ENCODE peak calls at places on chromosomes 1 and 21, in four cellular contexts. C is A549, H is IMR-90, N is K562. Z is an unnamed sample.

GRCh38 chr1:110608247-110608646 is 2.1 kb upstream of the KCNA2 start:
- DNase-seq in H (no peak), N (no peak), C (no peak), Z (no peak)

GRCh38 chr21:45515241-45516061 is 26.8 kb downstream of the SLC19A1 start:
- DNase-seq in H (no peak), N (no peak), C (no peak), Z (no peak)

GRCh38 chr21:32705139-32705538 is 22.7 kb downstream of the SYNJ1 start:
- DNase-seq in N (no peak), H (peak), C (no peak), Z (no peak)

GRCh38 chr1:107405241-107405640 is 264.4 kb downstream of the NTNG1 start:
- DNase-seq in H (peak), C (no peak), N (no peak), Z (no peak)

GRCh38 chr1:47650205-47650604 is 212.4 kb downstream of the FOXD2 start:
- DNase-seq in C (peak), H (peak), N (no peak), Z (no peak)

GRCh38 chr1:192158181-192158580 is at the start of gene RGS18:
- DNase-seq in C (no peak), N (no peak), H (peak), Z (no peak)

GRCh38 chr1:66540434-66541032 is 6.6 kb downstream of the SGIP1 start:
- DNase-seq in N (no peak), C (no peak), H (peak), Z (no peak)

GRCh38 chr1:13813398-13814012 is 113.5 kb downstream of the PRDM2 start:
- DNase-seq in N (peak), C (no peak), H (no peak), Z (peak)

GRCh38 chr1:240909701-240910457 is 297.9 kb upstream of the GREM2 start:
- DNase-seq in H (no peak), N (no peak), C (no peak), Z (no peak)

GRCh38 chr1:87428351-87428750 is 99.7 kb downstream of the LMO4 start:
- DNase-seq in N (no peak), H (no peak), C (no peak), Z (no peak)

GRCh38 chr1:47432071-47433036 is 5.5 kb upstream of the FOXD2 start:
- DNase-seq in H (peak), C (peak), N (peak), Z (peak)

GRCh38 chr1:151277249-151277648 is 4.8 kb upstream of the ZNF687 start:
- DNase-seq in N (no peak), H (no peak), C (no peak), Z (no peak)

GRCh38 chr1:200410566-200410878 is 686 bp upstream of the ZNF281 start:
- DNase-seq in N (peak), C (no peak), H (no peak), Z (no peak)

GRCh38 chr1:228258486-228258885 is 50.6 kb downstream of the OBSCN start:
- DNase-seq in C (no peak), N (no peak), H (no peak), Z (no peak)

GRCh38 chr1:15714438-15715136 is 21.5 kb upstream of the SLC25A34 start:
- DNase-seq in H (peak), C (no peak), N (no peak), Z (no peak)

GRCh38 chr1:206526064-206526911 is 19.0 kb downstream of the RASSF5 start:
- DNase-seq in C (no peak), H (no peak), N (no peak), Z (no peak)

GRCh38 chr1:77473690-77474089 is 191.9 kb downstream of the AK5 start:
- DNase-seq in N (no peak), H (peak), C (no peak), Z (no peak)

GRCh38 chr1:24972257-24973242 is 42.5 kb upstream of the RUNX3 start:
- DNase-seq in C (no peak), H (peak), N (no peak), Z (no peak)

GRCh38 chr1:205963756-205964155 is 20.5 kb upstream of the SLC26A9 start:
- DNase-seq in N (no peak), C (no peak), H (no peak), Z (no peak)

GRCh38 chr1:204320413-204320812 is 39.3 kb downstream of the PLEKHA6 start:
- DNase-seq in C (no peak), N (peak), H (peak), Z (no peak)

GRCh38 chr1:218409946-218410510 is 64.9 kb downstream of the TGFB2 start:
- DNase-seq in H (peak), C (no peak), N (no peak), Z (no peak)

GRCh38 chr1:174265273-174265672 is 106.0 kb downstream of the RABGAP1L start:
- DNase-seq in H (no peak), C (no peak), N (no peak), Z (no peak)

GRCh38 chr1:47196622-47197021 is 6.8 kb upstream of the PDZK1IP1 start:
- DNase-seq in H (no peak), C (no peak), N (no peak), Z (no peak)

GRCh38 chr21:32004281-32004680 is 131.5 kb downstream of the HUNK start:
- DNase-seq in H (no peak), C (no peak), N (no peak), Z (no peak)

GRCh38 chr1:155322571-155322952 is 1.9 kb downstream of the RUSC1 start:
- DNase-seq in C (peak), N (no peak), H (peak), Z (peak)

GRCh38 chr1:74010206-74010605 is 187.8 kb downstream of the LRRIQ3 start:
- DNase-seq in N (no peak), H (no peak), C (no peak), Z (no peak)

GRCh38 chr1:212410231-212410825 is 4.4 kb downstream of the PACC1 start:
- DNase-seq in N (no peak), C (no peak), H (no peak), Z (no peak)

GRCh38 chr1:118649406-118649805 is 338.7 kb downstream of the TBX15 start:
- DNase-seq in H (no peak), N (no peak), C (no peak), Z (no peak)

GRCh38 chr1:199978408-199978940 is 49.0 kb upstream of the NR5A2 start:
- DNase-seq in C (no peak), H (peak), N (no peak), Z (no peak)

GRCh38 chr21:34913786-34914185 is 135.3 kb downstream of the RUNX1 start:
- DNase-seq in H (peak), N (no peak), C (no peak), Z (no peak)

GRCh38 chr1:179554394-179554793 is 21.4 kb downstream of the NPHS2 start:
- DNase-seq in H (no peak), C (no peak), N (no peak), Z (no peak)

GRCh38 chr1:160116277-160117147 is 953 bp downstream of the ATP1A2 start:
- DNase-seq in N (no peak), H (peak), C (no peak), Z (no peak)

GRCh38 chr1:115677172-115677542 is 35.4 kb downstream of the VANGL1 start:
- DNase-seq in N (no peak), H (no peak), C (no peak), Z (no peak)

GRCh38 chr1:99956755-99957154 is 13.0 kb upstream of the SLC35A3 start:
- DNase-seq in C (no peak), H (peak), N (no peak), Z (no peak)

GRCh38 chr1:219432191-219432606 is 180.7 kb downstream of the ZC3H11B start:
- DNase-seq in H (no peak), C (no peak), N (no peak), Z (no peak)

GRCh38 chr1:232813082-232813481 is 7.9 kb downstream of the MAP10 start:
- DNase-seq in N (no peak), H (no peak), C (no peak), Z (no peak)

GRCh38 chr1:49102752-49103151 is 326.1 kb upstream of the BEND5 start:
- DNase-seq in H (no peak), N (no peak), C (no peak), Z (no peak)

GRCh38 chr1:26854953-26855352 is 8.0 kb upstream of the SFN start:
- DNase-seq in C (no peak), H (no peak), N (no peak), Z (no peak)

GRCh38 chr1:53954128-53954527 is 8.0 kb downstream of the LRRC42 start:
- DNase-seq in C (no peak), N (peak), H (no peak), Z (no peak)

GRCh38 chr1:53959664-53960250 is 13.6 kb downstream of the LRRC42 start:
- DNase-seq in N (no peak), C (peak), H (no peak), Z (no peak)

GRCh38 chr1:53962395-53962794 is 16.2 kb downstream of the LRRC42 start:
- DNase-seq in H (no peak), C (no peak), N (no peak), Z (no peak)

GRCh38 chr1:53956308-53957168 is 10.4 kb downstream of the LRRC42 start:
- DNase-seq in C (no peak), N (no peak), H (no peak), Z (no peak)

GRCh38 chr1:53957231-53957818 is 11.2 kb downstream of the LRRC42 start:
- DNase-seq in C (no peak), N (no peak), H (peak), Z (no peak)
- TF ChIP-seq BHLHE40 in C (no peak), N (no peak), H (peak), Z (no peak)

GRCh38 chr21:27306821-27307746 is 340.2 kb upstream of the ADAMTS5 start:
- DNase-seq in H (peak), N (no peak), C (no peak), Z (no peak)
- TF ChIP-seq BHLHE40 in H (no peak), N (no peak), C (no peak), Z (no peak)

GRCh38 chr21:42556960-42557359 is 43.3 kb downstream of the SLC37A1 start:
- DNase-seq in C (no peak), N (no peak), H (no peak), Z (no peak)

GRCh38 chr21:42557420-42557819 is 43.8 kb downstream of the SLC37A1 start:
- DNase-seq in C (no peak), N (no peak), H (no peak), Z (no peak)

GRCh38 chr21:42555756-42556438 is 42.2 kb downstream of the SLC37A1 start:
- DNase-seq in C (no peak), N (no peak), H (no peak), Z (no peak)

GRCh38 chr21:42558368-42558767 is 44.7 kb downstream of the SLC37A1 start:
- DNase-seq in H (no peak), C (no peak), N (no peak), Z (no peak)

GRCh38 chr21:42556476-42556875 is 42.8 kb downstream of the SLC37A1 start:
- DNase-seq in N (no peak), H (no peak), C (no peak), Z (no peak)
- TF ChIP-seq BHLHE40 in N (no peak), H (no peak), C (no peak), Z (no peak)

DNA sequence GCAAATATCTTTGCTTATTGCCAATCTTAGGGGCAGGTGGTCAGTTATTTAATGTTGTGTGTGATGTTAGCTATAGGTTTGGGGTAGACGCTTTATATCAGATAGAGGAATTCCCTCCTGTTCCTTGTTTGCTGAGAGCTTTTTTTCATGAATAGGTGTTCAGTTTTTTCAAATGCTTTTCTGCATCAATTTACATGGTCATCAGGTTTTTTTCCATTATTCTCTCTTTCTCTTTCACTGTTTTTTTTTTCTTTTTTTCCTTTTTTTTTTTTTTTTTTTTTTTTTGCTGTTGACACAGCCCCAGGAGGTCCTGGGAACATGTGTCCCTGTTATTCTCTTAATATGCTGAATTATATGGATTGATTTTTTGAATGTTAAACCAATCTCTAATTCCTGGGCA is 3.0 kb upstream of the SLC25A33 start:
- DNase-seq in C (no peak), H (no peak), N (no peak), Z (no peak)
- TF ChIP-seq BHLHE40 in C (no peak), H (no peak), N (no peak), Z (no peak)

DNA sequence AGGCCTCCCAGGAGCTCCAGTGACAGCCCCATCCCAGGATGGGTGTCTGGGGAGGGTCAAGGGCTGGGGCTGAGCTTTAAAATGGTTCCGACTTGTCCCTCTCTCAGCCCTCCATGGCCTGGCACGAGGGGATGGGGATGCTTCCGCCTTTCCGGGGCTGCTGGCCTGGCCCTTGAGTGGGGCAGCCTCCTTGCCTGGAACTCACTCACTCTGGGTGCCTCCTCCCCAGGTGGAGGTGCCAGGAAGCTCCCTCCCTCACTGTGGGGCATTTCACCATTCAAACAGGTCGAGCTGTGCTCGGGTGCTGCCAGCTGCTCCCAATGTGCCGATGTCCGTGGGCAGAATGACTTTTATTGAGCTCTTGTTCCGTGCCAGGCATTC is 24.2 kb downstream of the PCSK9 start:
- DNase-seq in N (no peak), H (no peak), C (no peak), Z (no peak)
- TF ChIP-seq BHLHE40 in N (no peak), H (no peak), C (no peak), Z (no peak)

DNA sequence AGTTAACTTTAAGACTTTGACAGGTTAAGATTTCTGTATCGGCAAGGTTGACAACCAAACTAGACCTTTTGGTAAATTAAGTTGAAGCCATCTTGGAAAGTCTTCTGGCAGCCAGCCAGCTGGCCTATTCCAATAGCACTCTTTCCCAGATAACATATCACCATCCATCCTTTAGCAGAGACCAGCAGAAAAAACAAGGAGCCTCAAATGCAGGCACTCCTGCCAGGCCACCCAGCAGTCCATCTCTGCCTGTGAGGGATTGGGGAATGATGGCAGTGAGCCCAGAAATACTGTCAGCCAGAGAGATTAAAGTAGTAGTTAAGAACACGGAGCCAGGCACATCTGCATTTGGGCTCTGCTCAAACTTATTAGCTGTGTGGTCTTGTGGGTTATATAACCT is 19.4 kb downstream of the ZBTB40 start:
- DNase-seq in C (no peak), N (peak), H (peak), Z (no peak)
- TF ChIP-seq BHLHE40 in C (no peak), N (no peak), H (no peak), Z (no peak)

DNA sequence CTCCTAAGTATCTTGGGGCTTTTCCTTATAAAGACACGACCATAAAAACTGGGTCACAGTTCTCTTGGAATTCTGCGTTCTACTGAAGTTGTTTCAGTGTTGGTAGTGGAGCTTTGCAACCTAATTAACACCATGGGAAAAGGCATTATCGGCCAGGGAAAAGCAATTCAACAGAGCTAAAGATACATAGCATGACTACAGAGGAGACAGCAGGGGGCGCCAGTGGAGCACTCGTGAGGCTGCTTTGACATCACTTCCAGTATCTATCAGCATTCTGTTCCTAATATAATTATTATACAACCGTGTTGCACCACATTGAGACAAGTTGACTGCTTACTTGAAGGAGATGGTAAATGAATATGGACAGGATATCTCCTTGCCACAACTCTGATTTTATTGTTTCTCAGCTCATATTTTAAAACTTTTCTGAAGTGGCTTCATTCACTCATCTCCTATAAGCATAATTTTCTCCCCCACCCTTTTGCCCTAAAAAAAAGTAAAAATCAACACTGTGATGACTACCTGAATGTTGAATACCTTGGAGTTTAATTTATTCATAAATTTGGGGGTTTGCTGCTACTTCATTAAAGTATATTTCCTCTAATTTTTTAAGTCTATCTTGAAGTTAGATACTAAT is 39.4 kb downstream of the ZP4 start:
- DNase-seq in C (peak), H (peak), N (peak), Z (peak)
- TF ChIP-seq BHLHE40 in C (no peak), H (no peak), N (no peak), Z (no peak)

DNA sequence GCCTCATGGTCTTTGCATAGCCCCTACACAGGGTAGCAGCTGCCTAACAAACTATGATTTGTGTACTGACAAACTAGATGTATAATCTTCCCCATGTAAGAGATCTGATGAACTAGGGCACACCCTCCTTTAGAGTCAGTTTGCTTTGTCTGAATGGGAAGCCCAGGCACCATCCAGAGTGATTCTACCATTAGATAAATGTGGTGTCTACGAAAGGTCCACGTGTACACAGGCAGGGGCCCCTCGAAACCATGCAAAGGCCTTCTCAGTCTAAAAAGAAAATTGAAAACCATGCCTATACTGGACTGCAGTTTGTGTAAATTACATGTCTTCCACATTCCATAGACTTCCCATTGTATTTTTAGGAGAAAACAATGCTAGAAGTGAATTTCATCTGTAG is 18.7 kb downstream of the HHIPL2 start:
- DNase-seq in C (no peak), H (no peak), N (no peak), Z (no peak)
- TF ChIP-seq BHLHE40 in C (no peak), H (no peak), N (no peak), Z (no peak)